ENCODE peak calls at places on chromosome 6, in five cellular contexts. Y is astrocyte of the spinal cord, N is adrenal gland, H is fibroblast of lung, Q is psoas muscle. E is an unnamed sample.

GRCh38 chr6:5843078-5843477 is 163.6 kb downstream of the NRN1 start:
- DNase-seq in H (no peak), Y (no peak), N (no peak), Q (no peak), E (no peak)

GRCh38 chr6:39806277-39806676 is 14.1 kb downstream of the DAAM2 start:
- DNase-seq in H (peak), N (no peak), Q (no peak), Y (peak), E (peak)

GRCh38 chr6:27374824-27375612 is 13.5 kb upstream of the ZNF391 start:
- DNase-seq in H (peak), N (peak), Y (peak), Q (peak), E (peak)

GRCh38 chr6:162078667-162079066 is 648.9 kb downstream of the PRKN start:
- DNase-seq in Y (no peak), N (no peak), H (no peak), Q (no peak), E (no peak)

GRCh38 chr6:1291381-1291780 is 20.5 kb upstream of the FOXQ1 start:
- DNase-seq in Y (no peak), N (no peak), Q (no peak), H (no peak), E (no peak)

GRCh38 chr6:139422105-139423036 is 47.9 kb upstream of the CITED2 start:
- DNase-seq in N (no peak), H (no peak), Y (no peak), Q (no peak), E (no peak)

GRCh38 chr6:133101790-133102189 is 139.4 kb upstream of the EYA4 start:
- DNase-seq in Y (peak), H (peak), Q (no peak), N (no peak), E (no peak)

GRCh38 chr6:127938701-127939100 is 37.8 kb upstream of the THEMIS start:
- DNase-seq in Y (peak), N (no peak), H (peak), Q (no peak), E (peak)

GRCh38 chr6:88013015-88013414 is 34.6 kb upstream of the SPACA1 start:
- DNase-seq in H (no peak), Q (no peak), N (no peak), Y (no peak), E (no peak)

GRCh38 chr6:165574770-165575549 is 88.1 kb downstream of the PDE10A start:
- DNase-seq in N (no peak), Q (no peak), H (peak), Y (peak), E (no peak)

GRCh38 chr6:149166324-149166723 is 151.2 kb upstream of the TAB2 start:
- DNase-seq in Y (no peak), H (peak), N (no peak), Q (no peak), E (no peak)

GRCh38 chr6:107045733-107046312 is 17.8 kb downstream of the MTRES1 start:
- DNase-seq in H (no peak), Y (no peak), N (no peak), Q (no peak), E (no peak)

GRCh38 chr6:44804546-44804945 is 417.0 kb downstream of the CDC5L start:
- DNase-seq in H (no peak), Y (no peak), N (no peak), Q (no peak), E (no peak)

GRCh38 chr6:160949531-160949930 is 42.0 kb upstream of the MAP3K4 start:
- DNase-seq in H (no peak), Y (no peak), N (no peak), Q (no peak), E (no peak)

GRCh38 chr6:5730586-5731263 is 276.0 kb downstream of the NRN1 start:
- DNase-seq in H (peak), Q (no peak), Y (no peak), N (no peak), E (no peak)

GRCh38 chr6:156953478-156954146 is 176.4 kb downstream of the ARID1B start:
- DNase-seq in N (peak), H (peak), Q (no peak), Y (peak), E (peak)

GRCh38 chr6:4647414-4648365 is 128.5 kb upstream of the CDYL start:
- DNase-seq in Q (peak), H (peak), Y (peak), N (peak), E (peak)

GRCh38 chr6:144413418-144413817 is 128.3 kb downstream of the UTRN start:
- DNase-seq in Y (no peak), N (no peak), Q (no peak), H (peak), E (no peak)

GRCh38 chr6:2663123-2663522 is 87.6 kb downstream of the MYLK4 start:
- DNase-seq in N (no peak), Y (no peak), H (no peak), Q (no peak), E (no peak)

GRCh38 chr6:48389146-48390043 is 278.4 kb upstream of the PTCHD4 start:
- DNase-seq in Q (no peak), H (no peak), Y (no peak), N (no peak), E (no peak)

GRCh38 chr6:90730191-90730673 is 143.4 kb upstream of the MAP3K7 start:
- DNase-seq in Y (no peak), N (no peak), Q (no peak), H (no peak), E (no peak)

GRCh38 chr6:49038294-49038693 is 424.8 kb downstream of the MMUT start:
- DNase-seq in H (no peak), Q (no peak), Y (no peak), N (no peak), E (no peak)

GRCh38 chr6:101516553-101516952 is 123.0 kb downstream of the GRIK2 start:
- DNase-seq in N (no peak), H (no peak), Y (no peak), Q (no peak), E (no peak)

GRCh38 chr6:168196385-168196860 is 117.4 kb upstream of the FRMD1 start:
- DNase-seq in Q (no peak), Y (no peak), H (no peak), N (no peak), E (no peak)

GRCh38 chr6:42961020-42961470 is 491 bp downstream of the GNMT start:
- DNase-seq in Q (no peak), H (no peak), N (peak), Y (no peak), E (no peak)

GRCh38 chr6:1001655-1002349 is 308.9 kb upstream of the EXOC2 start:
- DNase-seq in Y (no peak), H (no peak), Q (no peak), N (no peak), E (no peak)

GRCh38 chr6:166707045-166707444 is 80.0 kb upstream of the RPS6KA2 start:
- DNase-seq in H (peak), Y (peak), Q (peak), N (peak), E (no peak)

GRCh38 chr6:9225441-9225871 is 790.1 kb upstream of the SLC35B3 start:
- DNase-seq in N (no peak), Q (no peak), Y (peak), H (peak), E (peak)

GRCh38 chr6:133959667-133960368 is 6.8 kb downstream of the TBPL1 start:
- DNase-seq in H (peak), Y (no peak), Q (no peak), N (no peak), E (no peak)

GRCh38 chr6:1589208-1589607 is 20.5 kb upstream of the FOXC1 start:
- DNase-seq in N (no peak), Y (no peak), Q (no peak), H (no peak), E (no peak)

GRCh38 chr6:31345026-31345730 is 11.8 kb downstream of the HLA-B start:
- DNase-seq in N (no peak), Q (no peak), Y (no peak), H (no peak), E (no peak)
- TF ChIP-seq CTCF in N (no peak), Q (no peak), Y (no peak), H (no peak), E (no peak)

GRCh38 chr6:32046450-32047083 is 8.4 kb downstream of the CYP21A2 start:
- DNase-seq in Y (peak), H (peak), N (peak), Q (peak), E (no peak)
- TF ChIP-seq CTCF in Y (no peak), H (no peak), N (peak), Q (no peak), E (peak)

DNA sequence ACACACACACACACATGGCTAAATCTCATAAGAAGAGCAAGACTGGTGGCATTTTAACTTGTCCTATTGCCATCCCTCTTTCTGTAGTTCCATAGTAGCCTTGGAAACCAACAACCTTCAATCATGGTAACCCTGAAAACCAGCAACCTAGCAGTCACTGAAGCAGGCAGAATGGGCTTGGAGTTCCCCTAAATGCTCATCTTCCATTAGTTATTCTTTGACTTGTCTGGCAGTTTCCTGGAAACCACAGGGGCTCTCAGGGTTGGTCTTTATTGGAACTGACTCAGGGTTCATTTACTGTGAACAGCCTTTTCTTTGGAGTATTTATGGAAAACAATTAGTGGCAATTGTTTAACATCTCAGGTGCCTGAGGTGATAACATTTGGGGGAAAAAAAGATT is 19.4 kb upstream of the BRPF3 start:
- DNase-seq in H (no peak), Q (no peak), Y (no peak), N (no peak), E (no peak)
- TF ChIP-seq CTCF in H (no peak), Q (no peak), Y (no peak), N (no peak), E (no peak)

GRCh38 chr6:99330159-99330558 is 19.3 kb downstream of the FAXC start:
- DNase-seq in H (peak), Q (no peak), Y (peak), N (peak), E (peak)
- TF ChIP-seq CTCF in H (peak), Q (peak), Y (peak), N (peak), E (peak)

DNA sequence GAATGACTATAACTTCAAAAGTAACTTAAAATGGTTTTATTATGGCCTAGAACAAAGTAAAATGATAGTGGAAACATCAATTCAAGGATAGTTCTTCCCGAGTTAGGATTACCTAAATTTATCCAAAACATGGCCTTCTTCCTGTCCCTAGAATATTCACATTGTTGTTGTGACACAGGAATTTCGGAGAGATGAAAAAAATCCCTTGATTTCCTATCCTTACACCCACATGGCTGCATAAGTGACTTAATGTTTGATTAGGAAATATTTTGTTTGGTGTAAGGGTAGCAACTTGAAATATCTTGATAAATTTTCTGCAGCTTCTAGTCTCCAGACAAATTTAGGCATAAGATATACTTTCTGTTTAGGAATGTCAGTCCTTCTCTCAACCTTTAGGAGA is 27.8 kb downstream of the ZNF451 start:
- DNase-seq in Y (no peak), N (no peak), H (no peak), Q (no peak), E (no peak)
- TF ChIP-seq CTCF in Y (no peak), N (no peak), H (no peak), Q (no peak), E (no peak)

E was measured in HFFc6.